ENCODE peak calls at places on chromosomes 16 and 17, in seven cellular contexts. D is nucleus accumbens; R is astrocyte of the spinal cord; Z is AG10803; J is activated naive CD4-positive, alpha-beta T cell; T is psoas muscle; O is effector memory CD8-positive, alpha-beta T cell. I is an unnamed sample.

GRCh38 chr16:67483731-67484525 is 581 bp upstream of the AGRP start:
- DNase-seq in D (no peak), R (no peak), Z (no peak), J (no peak), T (no peak), O (no peak), I (no peak)

GRCh38 chr16:88697831-88698693 is 8.1 kb downstream of the RNF166 start:
- DNase-seq in D (no peak), R (no peak), Z (no peak), J (no peak), T (no peak), O (no peak), I (no peak)

GRCh38 chr16:61897657-61898056 is 138.6 kb downstream of the CDH8 start:
- DNase-seq in D (no peak), R (no peak), Z (no peak), J (no peak), T (no peak), O (no peak), I (no peak)

GRCh38 chr17:39634384-39634871 is 2.5 kb upstream of the STARD3 start:
- DNase-seq in D (no peak), R (peak; percentile 50), Z (peak; percentile 42), J (no peak), T (no peak), O (peak; percentile 22), I (no peak)

GRCh38 chr16:66740010-66740409 is 11.4 kb downstream of the DYNC1LI2 start:
- DNase-seq in D (no peak), R (peak; percentile 59), Z (no peak), J (no peak), T (no peak), O (peak; percentile 20), I (peak; percentile 62)

GRCh38 chr16:57128787-57129389 is 36.5 kb downstream of the CPNE2 start:
- DNase-seq in D (no peak), R (no peak), Z (no peak), J (no peak), T (no peak), O (peak; percentile 35), I (no peak)

GRCh38 chr16:85457366-85457765 is 155.8 kb upstream of the GSE1 start:
- DNase-seq in D (no peak), R (no peak), Z (no peak), J (no peak), T (no peak), O (no peak), I (no peak)

GRCh38 chr17:47239663-47240374 is 13.8 kb upstream of the ITGB3 start:
- DNase-seq in D (no peak), R (peak; percentile 95), Z (peak; percentile 98), J (no peak), T (peak; percentile 79), O (no peak), I (no peak)

GRCh38 chr17:80782536-80783427 is 208.9 kb upstream of the CHMP6 start:
- DNase-seq in D (no peak), R (no peak), Z (peak; percentile 44), J (no peak), T (no peak), O (peak; percentile 26), I (no peak)

GRCh38 chr17:36778458-36778857 is 158.8 kb upstream of the LHX1 start:
- DNase-seq in D (no peak), R (no peak), Z (no peak), J (no peak), T (no peak), O (no peak), I (no peak)

GRCh38 chr16:3909791-3910583 is 29.5 kb upstream of the CREBBP start:
- DNase-seq in D (no peak), R (no peak), Z (no peak), J (no peak), T (no peak), O (no peak), I (no peak)

GRCh38 chr17:40417258-40417608 is 463 bp downstream of the TOP2A start:
- DNase-seq in D (no peak), R (no peak), Z (no peak), J (no peak), T (no peak), O (no peak), I (no peak)

GRCh38 chr16:81539009-81539820 is 94.6 kb downstream of the CMIP start:
- DNase-seq in D (no peak), R (no peak), Z (peak; percentile 47), J (no peak), T (no peak), O (no peak), I (no peak)

GRCh38 chr16:53507464-53508180 is 4.6 kb upstream of the AKTIP start:
- DNase-seq in D (no peak), R (no peak), Z (no peak), J (no peak), T (no peak), O (no peak), I (no peak)

GRCh38 chr17:7217113-7217987 is 2.3 kb downstream of the DLG4 start:
- DNase-seq in D (no peak), R (peak; percentile 81), Z (peak; percentile 75), J (no peak), T (peak; percentile 47), O (no peak), I (peak; percentile 59)

GRCh38 chr16:85614338-85615013 is 1.4 kb downstream of the GSE1 start:
- DNase-seq in D (no peak), R (no peak), Z (no peak), J (no peak), T (no peak), O (no peak), I (no peak)

GRCh38 chr17:51455211-51455610 is 194.9 kb downstream of the UTP18 start:
- DNase-seq in D (no peak), R (no peak), Z (no peak), J (no peak), T (no peak), O (no peak), I (no peak)

GRCh38 chr17:1959871-1960569 is 65.1 kb downstream of the RTN4RL1 start:
- DNase-seq in D (no peak), R (no peak), Z (no peak), J (no peak), T (no peak), O (no peak), I (no peak)

GRCh38 chr17:31134526-31134925 is 39.7 kb downstream of the NF1 start:
- DNase-seq in D (no peak), R (no peak), Z (peak; percentile 58), J (no peak), T (no peak), O (no peak), I (no peak)

I was measured in GM13976.